ENCODE peak calls at places on chromosomes 4 and X, in six cellular contexts. G, W, U, D, N and C are unnamed samples.

GRCh38 chrX:18640686-18641085 is 31.2 kb downstream of the RS1 start:
- DNase-seq in G (no peak), U (no peak), W (no peak), D (no peak), N (no peak), C (no peak)

GRCh38 chr4:53355919-53356521 is 9.8 kb downstream of the SCFD2 start:
- DNase-seq in G (no peak), D (no peak), U (no peak), N (no peak), W (no peak), C (no peak)

GRCh38 chrX:43005561-43005960 is 227.6 kb upstream of the PPP1R2C start:
- DNase-seq in G (no peak), U (no peak), N (no peak), D (no peak), W (no peak), C (no peak)

GRCh38 chr4:128333309-128334006 is 45.8 kb upstream of the PGRMC2 start:
- DNase-seq in D (no peak), W (no peak), G (no peak), N (no peak), U (no peak), C (no peak)

GRCh38 chrX:130055103-130055502 is 55.2 kb downstream of the ELF4 start:
- DNase-seq in N (no peak), W (no peak), D (no peak), U (peak; percentile 76), G (no peak), C (no peak)

GRCh38 chr4:15396157-15396800 is 31.6 kb upstream of the C1QTNF7 start:
- DNase-seq in W (peak; percentile 50), N (no peak), D (peak; percentile 42), G (peak; percentile 28), U (no peak), C (no peak)

GRCh38 chrX:147958316-147958715 is 22.8 kb upstream of the FMR1NB start:
- DNase-seq in D (no peak), U (no peak), W (no peak), G (peak; percentile 1), N (no peak), C (no peak)

GRCh38 chr4:122842984-122843531 is 16.4 kb downstream of the FGF2 start:
- DNase-seq in N (no peak), G (no peak), D (no peak), U (peak; percentile 74), W (no peak), C (no peak)

GRCh38 chrX:138875472-138875871 is 164.0 kb upstream of the FGF13 start:
- DNase-seq in W (no peak), D (no peak), G (no peak), U (no peak), N (no peak), C (no peak)

GRCh38 chrX:15336023-15336413 is 695 bp upstream of the PIGA start:
- DNase-seq in W (peak; percentile 9), U (peak; percentile 69), G (peak; percentile 37), N (no peak), D (no peak), C (no peak)

GRCh38 chrX:52865328-52865980 is 2.4 kb downstream of the XAGE3 start:
- DNase-seq in W (no peak), N (no peak), D (no peak), G (no peak), U (no peak), C (no peak)

GRCh38 chr4:124650614-124651013 is 61.9 kb downstream of the ANKRD50 start:
- DNase-seq in U (no peak), N (no peak), D (no peak), G (no peak), W (no peak), C (no peak)

GRCh38 chrX:68711845-68712244 is 64.4 kb downstream of the STARD8 start:
- DNase-seq in N (no peak), D (no peak), W (no peak), G (no peak), U (no peak), C (no peak)

GRCh38 chrX:108020631-108021030 is 24.2 kb upstream of the VSIG1 start:
- DNase-seq in D (no peak), G (no peak), W (no peak), N (no peak), U (no peak), C (no peak)

DNA sequence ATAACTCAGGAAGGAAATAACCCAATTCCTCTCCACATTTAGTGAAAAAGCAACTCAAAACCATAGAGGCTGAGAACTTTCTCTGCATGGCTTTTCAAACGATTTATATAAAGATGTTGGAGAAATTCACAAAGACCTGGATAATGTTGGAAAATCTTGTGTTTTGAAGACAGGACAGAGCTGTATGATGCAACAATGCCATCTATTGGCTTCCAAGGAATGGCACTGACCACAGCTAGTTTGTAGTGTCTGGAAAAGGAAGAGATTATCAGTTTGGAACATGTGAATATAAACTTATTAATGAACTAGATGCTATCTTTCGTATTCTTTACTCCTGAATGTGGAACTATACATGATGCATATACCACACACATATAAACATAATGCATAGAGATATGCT is 503.6 kb downstream of the IL1RAPL1 start:
- DNase-seq in U (no peak), G (no peak), N (no peak), W (no peak), D (no peak), C (no peak)
- TF ChIP-seq CTCF in U (no peak), G (no peak), N (peak; percentile 57), W (peak; percentile 55), D (no peak), C (no peak)

DNA sequence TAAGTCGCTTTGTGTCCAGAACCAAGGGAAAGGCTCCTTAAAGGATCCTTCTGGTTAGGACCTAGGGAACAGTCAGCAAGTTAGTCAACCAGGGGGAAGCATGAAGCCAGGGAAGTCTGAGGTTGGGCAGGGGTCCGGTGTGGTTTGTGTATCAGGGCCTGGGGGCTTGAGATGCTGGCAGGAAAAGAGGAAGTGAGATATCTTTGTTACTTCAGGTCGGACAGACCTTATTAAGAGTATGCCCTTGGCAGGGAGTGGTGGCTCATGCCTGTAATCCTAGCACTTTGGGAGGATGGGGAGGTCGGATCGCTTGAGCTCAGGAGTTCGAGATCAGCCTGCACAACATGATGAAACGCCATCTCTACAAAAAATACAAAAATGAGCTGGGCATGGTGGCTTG is 52.3 kb upstream of the TRPC5OS start:
- DNase-seq in W (no peak), N (no peak), D (no peak), G (no peak), U (no peak), C (no peak)
- TF ChIP-seq CTCF in W (no peak), N (no peak), D (no peak), G (no peak), U (no peak), C (no peak)

GRCh38 chr4:112348488-112349158 is 51.5 kb downstream of the ALPK1 start:
- DNase-seq in D (no peak), G (no peak), U (no peak), W (peak; percentile 49), N (peak; percentile 84), C (no peak)
- TF ChIP-seq CTCF in D (no peak), G (no peak), U (no peak), W (no peak), N (peak; percentile 37), C (no peak)

GRCh38 chr4:96352051-96352517 is 512.2 kb downstream of the PDHA2 start:
- DNase-seq in G (peak; percentile 36), D (no peak), N (no peak), U (no peak), W (peak; percentile 10), C (no peak)
- TF ChIP-seq CTCF in G (no peak), D (peak; percentile 30), N (peak; percentile 44), U (no peak), W (peak; percentile 31), C (peak; percentile 30)

GRCh38 chr4:76657443-76657842 is 222.4 kb downstream of the SHROOM3 start:
- DNase-seq in D (no peak), G (no peak), U (no peak), N (no peak), W (no peak), C (no peak)
- TF ChIP-seq CTCF in D (no peak), G (no peak), U (no peak), N (no peak), W (no peak), C (no peak)

GRCh38 chr4:14143892-14144291 is 516.4 kb upstream of the BOD1L1 start:
- DNase-seq in D (no peak), G (no peak), U (no peak), W (no peak), N (no peak), C (no peak)
- TF ChIP-seq CTCF in D (no peak), G (no peak), U (no peak), W (no peak), N (no peak), C (no peak)

GRCh38 chr4:8001564-8002355 is 62.1 kb upstream of the AFAP1 start:
- DNase-seq in W (no peak), G (no peak), N (no peak), D (no peak), U (no peak), C (no peak)
- TF ChIP-seq CTCF in W (no peak), G (no peak), N (no peak), D (no peak), U (no peak), C (no peak)

DNA sequence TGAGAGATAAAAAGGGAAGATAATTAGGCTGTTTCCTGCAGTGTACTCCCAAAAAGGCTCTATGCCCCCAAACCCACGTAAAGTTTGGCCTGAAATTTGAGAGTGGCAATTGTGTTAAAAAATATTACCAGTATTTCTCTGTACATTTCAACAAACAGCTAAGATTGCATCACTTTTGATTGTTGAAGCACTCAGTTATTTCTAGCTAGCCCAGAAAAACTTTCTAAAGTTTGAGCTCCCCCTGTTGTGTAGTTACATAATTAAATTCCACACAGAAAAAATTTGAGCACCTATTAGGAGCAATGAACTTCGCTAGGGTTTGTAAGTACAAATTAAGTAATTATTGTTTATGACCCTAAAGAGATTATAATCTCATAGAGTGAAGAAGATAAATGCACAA is 109.4 kb downstream of the DLG3 start:
- DNase-seq in D (no peak), W (no peak), U (no peak), N (no peak), G (no peak), C (no peak)
- TF ChIP-seq CTCF in D (peak; percentile 38), W (no peak), U (no peak), N (peak; percentile 27), G (peak; percentile 18), C (no peak)

GRCh38 chr4:165156906-165157305 is 44.2 kb upstream of the TMEM192 start:
- DNase-seq in N (no peak), U (no peak), W (no peak), G (no peak), D (no peak), C (no peak)

GRCh38 chr4:165154482-165154881 is 41.8 kb upstream of the TMEM192 start:
- DNase-seq in U (no peak), D (no peak), W (no peak), G (no peak), N (no peak), C (no peak)

GRCh38 chr4:165151734-165152133 is 39.1 kb upstream of the TMEM192 start:
- DNase-seq in G (no peak), W (no peak), N (no peak), U (no peak), D (no peak), C (no peak)

GRCh38 chr4:165150545-165150944 is 37.9 kb upstream of the TMEM192 start:
- DNase-seq in N (no peak), U (no peak), D (no peak), W (no peak), G (no peak), C (no peak)

DNA sequence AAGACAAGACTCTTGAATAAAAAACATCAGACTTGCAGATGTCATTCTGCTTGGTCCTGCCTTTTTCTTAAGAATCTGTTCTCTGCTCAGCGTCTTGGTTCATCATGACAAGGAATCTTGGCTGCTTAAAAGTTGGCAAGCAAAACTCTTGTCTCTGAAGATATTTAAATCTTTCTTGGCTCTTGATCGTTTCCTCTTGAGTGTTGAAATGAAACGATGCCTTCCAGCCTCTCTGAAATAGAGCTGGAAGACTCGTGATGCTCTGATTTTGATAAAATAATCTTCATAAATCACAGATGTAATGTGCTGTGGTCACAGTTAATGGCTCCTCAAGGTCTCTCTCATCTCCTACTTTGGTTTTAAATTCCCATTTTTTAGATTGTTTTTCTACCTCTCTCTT is 39.9 kb upstream of the TMEM192 start:
- DNase-seq in N (no peak), G (no peak), W (no peak), U (no peak), D (no peak), C (no peak)
- TF ChIP-seq CTCF in N (no peak), G (no peak), W (no peak), U (no peak), D (no peak), C (no peak)